ENCODE peak calls at places on chromosomes 5 and 9, in eight cellular contexts. One of them, this sample, is unnamed.

GRCh38 chr9:86122309-86122708 is 23.0 kb upstream of the GOLM1 start:
- DNase-seq in AG09319: no peak
- DNase-seq in right lobe of liver: no peak
- DNase-seq in fibroblast of villous mesenchyme: no peak
- DNase-seq in omental fat pad: no peak
- DNase-seq in WERI-Rb-1: no peak
- DNase-seq in Calu3: no peak
- DNase-seq in tibial artery: no peak
- DNase-seq in this sample: no peak

GRCh38 chr9:93620881-93621820 is 44.8 kb downstream of the PHF2 start:
- DNase-seq in AG09319: no peak
- DNase-seq in right lobe of liver: peak; percentile 85
- DNase-seq in fibroblast of villous mesenchyme: no peak
- DNase-seq in omental fat pad: no peak
- DNase-seq in WERI-Rb-1: no peak
- DNase-seq in Calu3: no peak
- DNase-seq in tibial artery: no peak
- DNase-seq in this sample: no peak

GRCh38 chr5:123156577-123157296 is 67.7 kb downstream of the PRDM6 start:
- DNase-seq in AG09319: peak; percentile 70
- DNase-seq in right lobe of liver: no peak
- DNase-seq in fibroblast of villous mesenchyme: peak; percentile 82
- DNase-seq in omental fat pad: no peak
- DNase-seq in WERI-Rb-1: no peak
- DNase-seq in Calu3: no peak
- DNase-seq in tibial artery: no peak
- DNase-seq in this sample: no peak

GRCh38 chr9:124537926-124538325 is 30.7 kb upstream of the NR5A1 start:
- DNase-seq in AG09319: no peak
- DNase-seq in right lobe of liver: no peak
- DNase-seq in fibroblast of villous mesenchyme: no peak
- DNase-seq in omental fat pad: no peak
- DNase-seq in WERI-Rb-1: no peak
- DNase-seq in Calu3: no peak
- DNase-seq in tibial artery: no peak
- DNase-seq in this sample: no peak

GRCh38 chr5:132476853-132477729 is 13.5 kb downstream of the IRF1 start:
- DNase-seq in AG09319: no peak
- DNase-seq in right lobe of liver: no peak
- DNase-seq in fibroblast of villous mesenchyme: no peak
- DNase-seq in omental fat pad: no peak
- DNase-seq in WERI-Rb-1: no peak
- DNase-seq in Calu3: no peak
- DNase-seq in tibial artery: peak; percentile 57
- DNase-seq in this sample: no peak

GRCh38 chr5:96957125-96958041 is 21.5 kb downstream of the LNPEP start:
- DNase-seq in AG09319: no peak
- DNase-seq in right lobe of liver: no peak
- DNase-seq in fibroblast of villous mesenchyme: no peak
- DNase-seq in omental fat pad: no peak
- DNase-seq in WERI-Rb-1: no peak
- DNase-seq in Calu3: no peak
- DNase-seq in tibial artery: no peak
- DNase-seq in this sample: no peak

GRCh38 chr9:137295313-137296213 is 6.5 kb downstream of the NRARP start:
- DNase-seq in AG09319: no peak
- DNase-seq in right lobe of liver: no peak
- DNase-seq in fibroblast of villous mesenchyme: no peak
- DNase-seq in omental fat pad: no peak
- DNase-seq in WERI-Rb-1: no peak
- DNase-seq in Calu3: peak; percentile 71
- DNase-seq in tibial artery: no peak
- DNase-seq in this sample: no peak

GRCh38 chr5:122252319-122252718 is 59.7 kb upstream of the SNCAIP start:
- DNase-seq in AG09319: no peak
- DNase-seq in right lobe of liver: no peak
- DNase-seq in fibroblast of villous mesenchyme: peak; percentile 37
- DNase-seq in omental fat pad: no peak
- DNase-seq in WERI-Rb-1: no peak
- DNase-seq in Calu3: no peak
- DNase-seq in tibial artery: no peak
- DNase-seq in this sample: no peak

GRCh38 chr9:96554801-96555566 is 64.7 kb downstream of the CDC14B start:
- DNase-seq in AG09319: no peak
- DNase-seq in right lobe of liver: no peak
- DNase-seq in fibroblast of villous mesenchyme: peak; percentile 15
- DNase-seq in omental fat pad: no peak
- DNase-seq in WERI-Rb-1: no peak
- DNase-seq in Calu3: no peak
- DNase-seq in tibial artery: no peak
- DNase-seq in this sample: no peak

GRCh38 chr5:143023447-143024096 is 253.4 kb downstream of the ARHGAP26 start:
- DNase-seq in AG09319: no peak
- DNase-seq in right lobe of liver: no peak
- DNase-seq in fibroblast of villous mesenchyme: peak; percentile 41
- DNase-seq in omental fat pad: no peak
- DNase-seq in WERI-Rb-1: no peak
- DNase-seq in Calu3: no peak
- DNase-seq in tibial artery: peak; percentile 78
- DNase-seq in this sample: no peak

DNA sequence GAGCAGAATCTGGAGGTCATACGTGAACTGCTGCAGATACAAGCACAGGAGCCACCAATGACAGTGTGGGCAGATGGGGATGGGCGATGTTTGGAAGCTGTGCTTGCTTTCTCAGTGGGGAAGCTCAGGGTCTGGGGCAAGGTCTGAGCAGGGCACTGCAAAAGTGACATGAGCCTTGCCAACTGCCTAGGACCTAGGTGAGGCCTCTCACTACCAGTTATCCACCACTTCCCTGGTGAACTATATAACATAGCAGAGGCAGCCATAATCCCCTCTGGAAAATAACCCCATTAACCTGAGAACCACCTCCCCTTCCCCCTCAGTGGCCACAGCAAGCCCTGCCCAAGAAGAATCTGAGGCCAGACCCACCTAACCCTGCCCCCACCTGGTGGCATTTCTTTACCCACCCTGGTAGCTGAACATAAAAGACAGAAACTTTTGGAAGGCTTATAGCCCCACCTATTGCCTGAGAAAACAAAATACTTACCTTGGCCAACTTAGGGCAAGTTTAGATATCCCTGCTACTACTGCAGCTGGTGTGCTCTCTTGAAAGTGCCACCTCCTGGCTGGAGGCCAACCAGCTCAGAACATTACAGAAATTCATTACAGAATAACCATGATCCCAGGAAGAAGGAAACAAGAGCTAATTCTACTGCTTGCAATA is 18.8 kb upstream of the SPEF2 start:
- DNase-seq in AG09319: no peak
- DNase-seq in right lobe of liver: peak; percentile 46
- DNase-seq in fibroblast of villous mesenchyme: peak; percentile 40
- DNase-seq in omental fat pad: no peak
- DNase-seq in WERI-Rb-1: no peak
- DNase-seq in Calu3: peak; percentile 42
- DNase-seq in tibial artery: no peak
- DNase-seq in this sample: no peak
- TF ChIP-seq CTCF in AG09319: no peak
- TF ChIP-seq CTCF in right lobe of liver: peak; percentile 47
- TF ChIP-seq CTCF in fibroblast of villous mesenchyme: peak; percentile 30
- TF ChIP-seq CTCF in omental fat pad: no peak
- TF ChIP-seq CTCF in WERI-Rb-1: no peak
- TF ChIP-seq CTCF in Calu3: no peak
- TF ChIP-seq CTCF in tibial artery: no peak
- TF ChIP-seq CTCF in this sample: no peak

GRCh38 chr5:179862891-179863290 is 4.3 kb upstream of the MRNIP start:
- DNase-seq in AG09319: no peak
- DNase-seq in right lobe of liver: no peak
- DNase-seq in fibroblast of villous mesenchyme: no peak
- DNase-seq in omental fat pad: no peak
- DNase-seq in WERI-Rb-1: no peak
- DNase-seq in Calu3: no peak
- DNase-seq in tibial artery: no peak
- DNase-seq in this sample: no peak
- TF ChIP-seq CTCF in AG09319: no peak
- TF ChIP-seq CTCF in right lobe of liver: no peak
- TF ChIP-seq CTCF in fibroblast of villous mesenchyme: no peak
- TF ChIP-seq CTCF in omental fat pad: no peak
- TF ChIP-seq CTCF in WERI-Rb-1: no peak
- TF ChIP-seq CTCF in Calu3: no peak
- TF ChIP-seq CTCF in tibial artery: no peak
- TF ChIP-seq CTCF in this sample: no peak

GRCh38 chr5:36406023-36406422 is 104.3 kb upstream of the RANBP3L start:
- DNase-seq in AG09319: no peak
- DNase-seq in right lobe of liver: no peak
- DNase-seq in fibroblast of villous mesenchyme: no peak
- DNase-seq in omental fat pad: no peak
- DNase-seq in WERI-Rb-1: no peak
- DNase-seq in Calu3: no peak
- DNase-seq in tibial artery: no peak
- DNase-seq in this sample: no peak
- TF ChIP-seq CTCF in AG09319: no peak
- TF ChIP-seq CTCF in right lobe of liver: no peak
- TF ChIP-seq CTCF in fibroblast of villous mesenchyme: no peak
- TF ChIP-seq CTCF in omental fat pad: no peak
- TF ChIP-seq CTCF in WERI-Rb-1: no peak
- TF ChIP-seq CTCF in Calu3: no peak
- TF ChIP-seq CTCF in tibial artery: no peak
- TF ChIP-seq CTCF in this sample: no peak

GRCh38 chr9:112075009-112075378 is 100.1 kb downstream of the SUSD1 start:
- DNase-seq in AG09319: no peak
- DNase-seq in right lobe of liver: no peak
- DNase-seq in fibroblast of villous mesenchyme: no peak
- DNase-seq in omental fat pad: no peak
- DNase-seq in WERI-Rb-1: no peak
- DNase-seq in Calu3: no peak
- DNase-seq in tibial artery: no peak
- DNase-seq in this sample: no peak
- TF ChIP-seq CTCF in AG09319: no peak
- TF ChIP-seq CTCF in right lobe of liver: no peak
- TF ChIP-seq CTCF in fibroblast of villous mesenchyme: no peak
- TF ChIP-seq CTCF in omental fat pad: no peak
- TF ChIP-seq CTCF in WERI-Rb-1: no peak
- TF ChIP-seq CTCF in Calu3: no peak
- TF ChIP-seq CTCF in tibial artery: no peak
- TF ChIP-seq CTCF in this sample: no peak

GRCh38 chr9:111399211-111399739 is 69.3 kb upstream of the OR2K2 start:
- DNase-seq in AG09319: no peak
- DNase-seq in right lobe of liver: no peak
- DNase-seq in fibroblast of villous mesenchyme: no peak
- DNase-seq in omental fat pad: no peak
- DNase-seq in WERI-Rb-1: no peak
- DNase-seq in Calu3: no peak
- DNase-seq in tibial artery: no peak
- DNase-seq in this sample: no peak

GRCh38 chr9:111393971-111394370 is 63.9 kb upstream of the OR2K2 start:
- DNase-seq in AG09319: no peak
- DNase-seq in right lobe of liver: no peak
- DNase-seq in fibroblast of villous mesenchyme: no peak
- DNase-seq in omental fat pad: no peak
- DNase-seq in WERI-Rb-1: no peak
- DNase-seq in Calu3: no peak
- DNase-seq in tibial artery: no peak
- DNase-seq in this sample: no peak

GRCh38 chr9:111400564-111400898 is 70.5 kb upstream of the OR2K2 start:
- DNase-seq in AG09319: no peak
- DNase-seq in right lobe of liver: no peak
- DNase-seq in fibroblast of villous mesenchyme: no peak
- DNase-seq in omental fat pad: no peak
- DNase-seq in WERI-Rb-1: no peak
- DNase-seq in Calu3: no peak
- DNase-seq in tibial artery: no peak
- DNase-seq in this sample: no peak

GRCh38 chr9:111405701-111406100 is 75.7 kb upstream of the OR2K2 start:
- DNase-seq in AG09319: no peak
- DNase-seq in right lobe of liver: no peak
- DNase-seq in fibroblast of villous mesenchyme: no peak
- DNase-seq in omental fat pad: no peak
- DNase-seq in WERI-Rb-1: no peak
- DNase-seq in Calu3: no peak
- DNase-seq in tibial artery: no peak
- DNase-seq in this sample: no peak

GRCh38 chr9:111399772-111400563 is 69.9 kb upstream of the OR2K2 start:
- DNase-seq in AG09319: no peak
- DNase-seq in right lobe of liver: no peak
- DNase-seq in fibroblast of villous mesenchyme: peak; percentile 17
- DNase-seq in omental fat pad: no peak
- DNase-seq in WERI-Rb-1: peak; percentile 17
- DNase-seq in Calu3: peak; percentile 57
- DNase-seq in tibial artery: no peak
- DNase-seq in this sample: no peak
- TF ChIP-seq CTCF in AG09319: peak; percentile 52
- TF ChIP-seq CTCF in right lobe of liver: peak; percentile 60
- TF ChIP-seq CTCF in fibroblast of villous mesenchyme: peak; percentile 48
- TF ChIP-seq CTCF in omental fat pad: no peak
- TF ChIP-seq CTCF in WERI-Rb-1: peak; percentile 71
- TF ChIP-seq CTCF in Calu3: peak; percentile 59
- TF ChIP-seq CTCF in tibial artery: no peak
- TF ChIP-seq CTCF in this sample: no peak

GRCh38 chr5:14678773-14679334 is 14.3 kb downstream of the OTULIN start:
- DNase-seq in AG09319: no peak
- DNase-seq in right lobe of liver: no peak
- DNase-seq in fibroblast of villous mesenchyme: no peak
- DNase-seq in omental fat pad: no peak
- DNase-seq in WERI-Rb-1: no peak
- DNase-seq in Calu3: no peak
- DNase-seq in tibial artery: peak; percentile 70
- DNase-seq in this sample: no peak

GRCh38 chr5:14683906-14684455 is 19.5 kb downstream of the OTULIN start:
- DNase-seq in AG09319: no peak
- DNase-seq in right lobe of liver: no peak
- DNase-seq in fibroblast of villous mesenchyme: no peak
- DNase-seq in omental fat pad: no peak
- DNase-seq in WERI-Rb-1: no peak
- DNase-seq in Calu3: no peak
- DNase-seq in tibial artery: no peak
- DNase-seq in this sample: no peak

GRCh38 chr5:14685757-14686156 is 21.2 kb downstream of the OTULIN start:
- DNase-seq in AG09319: no peak
- DNase-seq in right lobe of liver: no peak
- DNase-seq in fibroblast of villous mesenchyme: peak; percentile 67
- DNase-seq in omental fat pad: no peak
- DNase-seq in WERI-Rb-1: peak; percentile 37
- DNase-seq in Calu3: no peak
- DNase-seq in tibial artery: no peak
- DNase-seq in this sample: no peak

GRCh38 chr5:14684757-14685156 is 20.2 kb downstream of the OTULIN start:
- DNase-seq in AG09319: no peak
- DNase-seq in right lobe of liver: peak; percentile 94
- DNase-seq in fibroblast of villous mesenchyme: no peak
- DNase-seq in omental fat pad: no peak
- DNase-seq in WERI-Rb-1: no peak
- DNase-seq in Calu3: no peak
- DNase-seq in tibial artery: no peak
- DNase-seq in this sample: no peak

GRCh38 chr5:14681236-14681752 is 16.8 kb downstream of the OTULIN start:
- DNase-seq in AG09319: no peak
- DNase-seq in right lobe of liver: no peak
- DNase-seq in fibroblast of villous mesenchyme: no peak
- DNase-seq in omental fat pad: no peak
- DNase-seq in WERI-Rb-1: no peak
- DNase-seq in Calu3: no peak
- DNase-seq in tibial artery: no peak
- DNase-seq in this sample: no peak
- TF ChIP-seq CTCF in AG09319: no peak
- TF ChIP-seq CTCF in right lobe of liver: no peak
- TF ChIP-seq CTCF in fibroblast of villous mesenchyme: no peak
- TF ChIP-seq CTCF in omental fat pad: no peak
- TF ChIP-seq CTCF in WERI-Rb-1: no peak
- TF ChIP-seq CTCF in Calu3: no peak
- TF ChIP-seq CTCF in tibial artery: no peak
- TF ChIP-seq CTCF in this sample: no peak

This sample was measured in mesothelial cell of epicardium.